ENCODE peak calls at places on chromosome 1, in four cellular contexts. B is lung, W is AG04450, R is ascending aorta. K is an unnamed sample.

GRCh38 chr1:199007423-199007822 is 368.6 kb downstream of the PTPRC start:
- DNase-seq in B (no peak), W (no peak), R (no peak), K (no peak)

GRCh38 chr1:242802973-242803372 is 278.5 kb upstream of the PLD5 start:
- DNase-seq in B (no peak), W (no peak), R (no peak), K (no peak)

GRCh38 chr1:210587547-210587946 is 258.8 kb downstream of the HHAT start:
- DNase-seq in B (peak; percentile 52), W (no peak), R (no peak), K (no peak)

GRCh38 chr1:108606478-108606877 is 46.6 kb downstream of the EEIG2 start:
- DNase-seq in B (no peak), W (no peak), R (no peak), K (no peak)

GRCh38 chr1:41666991-41667631 is 182.6 kb upstream of the EDN2 start:
- DNase-seq in B (no peak), W (no peak), R (no peak), K (no peak)

GRCh38 chr1:17579951-17580939 is 40.7 kb downstream of the ARHGEF10L start:
- DNase-seq in B (no peak), W (no peak), R (no peak), K (no peak)

GRCh38 chr1:209398330-209398991 is 185.1 kb upstream of the CAMK1G start:
- DNase-seq in B (no peak), W (peak; percentile 55), R (peak; percentile 11), K (no peak)

GRCh38 chr1:32757213-32757895 is 54.8 kb upstream of the SYNC start:
- DNase-seq in B (no peak), W (no peak), R (no peak), K (no peak)

GRCh38 chr1:244311784-244312532 is 139.8 kb downstream of the ADSS2 start:
- DNase-seq in B (peak; percentile 30), W (no peak), R (no peak), K (no peak)

GRCh38 chr1:25425098-25426085 is 4.8 kb upstream of the RHCE start:
- DNase-seq in B (no peak), W (no peak), R (no peak), K (no peak)

GRCh38 chr1:189429610-189430009 is 1048.1 kb downstream of the BRINP3 start:
- DNase-seq in B (no peak), W (peak; percentile 11), R (no peak), K (no peak)

GRCh38 chr1:175303308-175303707 is 110.7 kb upstream of the KIAA0040 start:
- DNase-seq in B (no peak), W (no peak), R (no peak), K (no peak)

GRCh38 chr1:209899948-209900347 is 38.1 kb upstream of the SYT14 start:
- DNase-seq in B (no peak), W (no peak), R (no peak), K (no peak)

GRCh38 chr1:209647212-209647611 is 5.0 kb downstream of the LAMB3 start:
- DNase-seq in B (no peak), W (no peak), R (no peak), K (no peak)

GRCh38 chr1:154838988-154839387 is 31.1 kb downstream of the KCNN3 start:
- DNase-seq in B (no peak), W (no peak), R (no peak), K (no peak)

GRCh38 chr1:201149400-201149799 is 4.9 kb downstream of the TMEM9 start:
- DNase-seq in B (no peak), W (no peak), R (no peak), K (no peak)

GRCh38 chr1:29858646-29859045 is 622.3 kb downstream of the PTPRU start:
- DNase-seq in B (no peak), W (no peak), R (no peak), K (no peak)

GRCh38 chr1:61163355-61163754 is 81.0 kb downstream of the NFIA start:
- DNase-seq in B (no peak), W (no peak), R (no peak), K (no peak)

GRCh38 chr1:65170511-65171142 is 22.6 kb downstream of the AK4 start:
- DNase-seq in B (no peak), W (no peak), R (no peak), K (no peak)

GRCh38 chr1:206023682-206024081 is at the start of gene CTSE:
- DNase-seq in B (no peak), W (no peak), R (no peak), K (no peak)

GRCh38 chr1:226979115-226979516 is 39.0 kb downstream of the COQ8A start:
- DNase-seq in B (no peak), W (no peak), R (no peak), K (no peak)

GRCh38 chr1:110076789-110077500 is 6.5 kb upstream of the ALX3 start:
- DNase-seq in B (no peak), W (no peak), R (no peak), K (no peak)

GRCh38 chr1:117060441-117061317 is 553 bp downstream of the TTF2 start:
- DNase-seq in B (peak; percentile 35), W (no peak), R (no peak), K (no peak)

GRCh38 chr1:116345830-116346229 is 27.2 kb upstream of the ATP1A1 start:
- DNase-seq in B (no peak), W (no peak), R (no peak), K (no peak)

GRCh38 chr1:2555634-2556276 is 416 bp upstream of the TNFRSF14 start:
- DNase-seq in B (peak; percentile 75), W (no peak), R (peak; percentile 78), K (peak; percentile 48)

GRCh38 chr1:2980073-2980791 is 41.0 kb upstream of the ACTRT2 start:
- DNase-seq in B (no peak), W (no peak), R (no peak), K (no peak)

GRCh38 chr1:36161656-36162531 is 5.9 kb downstream of the MAP7D1 start:
- DNase-seq in B (peak; percentile 75), W (no peak), R (peak; percentile 41), K (no peak)

GRCh38 chr1:110188116-110188618 is 21.9 kb upstream of the KCNC4 start:
- DNase-seq in B (no peak), W (no peak), R (no peak), K (no peak)

GRCh38 chr1:235429143-235429542 is 61.9 kb downstream of the TBCE start:
- DNase-seq in B (no peak), W (no peak), R (no peak), K (no peak)

GRCh38 chr1:39638965-39639332 is 494 bp downstream of the HEYL start:
- DNase-seq in B (no peak), W (no peak), R (no peak), K (no peak)
- H3K27me3 ChIP-seq in B (no peaks in the 10 kb centered on the region), W (peaks cover 6% of the 10 kb centered on the region), R (no peaks in the 10 kb centered on the region), K (peaks cover 4% of the 10 kb centered on the region)

GRCh38 chr1:228465134-228465533 is 22.0 kb upstream of the RNF187 start:
- DNase-seq in B (no peak), W (no peak), R (no peak), K (no peak)

GRCh38 chr1:228464487-228464983 is 22.6 kb upstream of the RNF187 start:
- DNase-seq in B (peak; percentile 45), W (peak; percentile 61), R (no peak), K (peak; percentile 24)

GRCh38 chr1:228463559-228464455 is 23.4 kb upstream of the RNF187 start:
- DNase-seq in B (no peak), W (no peak), R (no peak), K (no peak)

GRCh38 chr1:228462560-228462959 is 24.6 kb upstream of the RNF187 start:
- DNase-seq in B (no peak), W (no peak), R (no peak), K (no peak)

GRCh38 chr1:228463009-228463558 is 24.1 kb upstream of the RNF187 start:
- DNase-seq in B (no peak), W (no peak), R (no peak), K (no peak)
- H3K27me3 ChIP-seq in B (peaks cover 14% of the 10 kb centered on the region), W (peaks cover 21% of the 10 kb centered on the region), R (peaks cover 6% of the 10 kb centered on the region), K (peaks cover 22% of the 10 kb centered on the region)

GRCh38 chr1:228512852-228513243 is 25.7 kb downstream of the RNF187 start:
- DNase-seq in B (no peak), W (no peak), R (no peak), K (no peak)

GRCh38 chr1:228513244-228513900 is 26.2 kb downstream of the RNF187 start:
- DNase-seq in B (no peak), W (no peak), R (no peak), K (no peak)

GRCh38 chr1:228514421-228514820 is 27.2 kb downstream of the RNF187 start:
- DNase-seq in B (no peak), W (no peak), R (no peak), K (no peak)

GRCh38 chr1:228515200-228515834 is 28.1 kb downstream of the RNF187 start:
- DNase-seq in B (no peak), W (peak; percentile 18), R (no peak), K (no peak)

DNA sequence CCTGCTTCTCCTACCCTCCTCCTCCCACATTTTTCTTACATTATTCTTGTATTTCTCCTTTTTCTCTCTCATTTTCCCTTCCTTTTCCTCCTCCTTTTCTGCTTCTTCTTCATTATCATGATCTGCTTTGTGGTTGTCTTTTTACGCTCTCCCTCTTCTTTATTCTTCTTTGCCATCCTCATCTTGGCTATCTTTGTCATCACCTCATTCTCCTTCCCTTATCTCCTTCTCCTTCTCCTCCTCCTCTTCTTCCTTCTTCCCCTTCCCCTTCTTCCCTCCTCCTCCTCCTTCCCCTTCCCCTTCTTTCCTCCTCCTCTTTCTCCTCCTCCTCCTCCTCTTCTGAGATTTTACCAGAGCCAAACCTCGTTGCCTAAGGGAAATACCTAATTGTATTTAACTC is 30.5 kb downstream of the RNF187 start:
- DNase-seq in B (no peak), W (no peak), R (no peak), K (no peak)
- H3K27me3 ChIP-seq in B (no peaks in the 10 kb centered on the region), W (peaks cover 31% of the 10 kb centered on the region), R (no peaks in the 10 kb centered on the region), K (no peaks in the 10 kb centered on the region)

DNA sequence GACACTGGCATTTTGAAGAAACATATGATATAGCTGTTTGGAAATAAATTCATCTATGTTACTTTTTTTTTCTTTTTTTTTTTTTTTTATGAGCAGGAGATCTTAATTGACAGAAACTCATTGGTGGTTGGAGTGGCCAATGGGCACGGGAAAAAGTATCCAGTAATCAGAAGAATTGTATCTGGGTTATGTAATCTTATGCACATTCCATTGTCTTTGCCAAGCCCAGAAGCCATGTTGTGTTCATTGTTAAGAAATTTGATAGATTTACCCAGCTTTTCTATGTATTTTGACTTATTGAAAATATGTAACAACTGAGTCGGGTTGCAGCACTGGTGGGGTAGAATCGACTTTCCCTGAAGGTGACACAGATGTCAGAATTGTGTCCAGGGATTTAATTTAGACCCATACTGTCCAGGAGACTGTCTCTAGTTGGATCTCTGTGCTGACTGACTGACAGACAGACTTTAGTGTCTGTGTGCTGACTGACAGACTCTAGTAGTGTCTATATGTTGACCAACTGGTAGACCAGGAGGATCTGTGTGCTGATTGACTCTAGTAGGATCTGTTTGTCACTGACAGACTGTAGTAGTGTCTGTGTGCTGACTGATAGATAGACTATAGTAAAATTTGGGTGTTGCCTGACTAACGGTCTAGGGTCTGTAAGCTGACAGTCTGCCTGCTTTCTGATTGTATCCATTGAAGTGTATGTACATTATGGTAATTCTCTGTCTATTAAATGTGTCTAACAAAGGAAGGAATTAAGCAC is 12.3 kb upstream of the C4BPB start:
- DNase-seq in B (no peak), W (no peak), R (no peak), K (no peak)
- H3K27me3 ChIP-seq in B (no peaks in the 10 kb centered on the region), W (peaks cover 4% of the 10 kb centered on the region), R (no peaks in the 10 kb centered on the region), K (no peaks in the 10 kb centered on the region)

GRCh38 chr1:99602404-99602969 is 43.4 kb upstream of the PALMD start:
- DNase-seq in B (no peak), W (no peak), R (no peak), K (no peak)
- H3K27me3 ChIP-seq in B (no peaks in the 10 kb centered on the region), W (no peaks in the 10 kb centered on the region), R (no peaks in the 10 kb centered on the region), K (no peaks in the 10 kb centered on the region)